ENCODE peak calls at places on chromosomes 2 and 18, in nine cellular contexts. X is GM23338, L is OCI-LY7, D is GM23248, W is HCT116, O is PC-3, C is Karpas-422, U is MM.1S, T is PC-9. P is an unnamed sample.

GRCh38 chr2:210503622-210504300 is 27.2 kb upstream of the LANCL1 start:
- DNase-seq in X (peak; percentile 3), L (no peak), D (peak; percentile 27), W (no peak), O (no peak), C (no peak), U (no peak), T (no peak), P (no peak)

GRCh38 chr2:86790828-86791561 is at the start of gene CD8A:
- DNase-seq in X (peak; percentile 56), L (no peak), D (peak; percentile 58), W (no peak), O (no peak), C (no peak), U (no peak), T (no peak), P (peak; percentile 26)

GRCh38 chr2:14560686-14561085 is 71.8 kb upstream of the LRATD1 start:
- DNase-seq in X (no peak), L (no peak), D (no peak), W (no peak), O (no peak), C (no peak), U (no peak), T (no peak), P (no peak)

GRCh38 chr2:186827862-186828492 is 21.0 kb downstream of the ZSWIM2 start:
- DNase-seq in X (no peak), L (no peak), D (peak; percentile 23), W (no peak), O (peak; percentile 13), C (no peak), U (no peak), T (no peak), P (no peak)

GRCh38 chr2:112488201-112488600 is 6.2 kb downstream of the TTL start:
- DNase-seq in X (no peak), L (no peak), D (no peak), W (no peak), O (no peak), C (no peak), U (no peak), T (no peak), P (no peak)

GRCh38 chr2:119826370-119826961 is 66.7 kb downstream of the PTPN4 start:
- DNase-seq in X (peak; percentile 82), L (peak; percentile 51), D (peak; percentile 55), W (no peak), O (peak; percentile 67), C (peak; percentile 77), U (peak; percentile 57), T (no peak), P (peak; percentile 26)

GRCh38 chr2:238948765-238949641 is 101.1 kb downstream of the TWIST2 start:
- DNase-seq in X (no peak), L (no peak), D (peak; percentile 87), W (no peak), O (peak; percentile 86), C (no peak), U (no peak), T (no peak), P (no peak)

GRCh38 chr2:23414876-23415275 is 29.9 kb downstream of the KLHL29 start:
- DNase-seq in X (peak; percentile 72), L (no peak), D (peak; percentile 55), W (no peak), O (peak; percentile 32), C (peak; percentile 61), U (no peak), T (no peak), P (no peak)

GRCh38 chr18:29034113-29034856 is 857.4 kb upstream of the CDH2 start:
- DNase-seq in X (no peak), L (no peak), D (peak; percentile 15), W (no peak), O (no peak), C (no peak), U (no peak), T (no peak), P (no peak)

GRCh38 chr2:200306969-200307811 is 697 bp downstream of the SPATS2L start:
- DNase-seq in X (peak; percentile 60), L (peak; percentile 44), D (peak; percentile 79), W (no peak), O (peak; percentile 46), C (no peak), U (peak; percentile 60), T (no peak), P (peak; percentile 63)

GRCh38 chr2:64595397-64596160 is 58.1 kb downstream of the SERTAD2 start:
- DNase-seq in X (peak; percentile 65), L (peak; percentile 6), D (peak; percentile 47), W (peak; percentile 27), O (peak; percentile 70), C (no peak), U (no peak), T (peak; percentile 55), P (peak; percentile 53)

GRCh38 chr2:19536136-19536535 is 177.7 kb upstream of the OSR1 start:
- DNase-seq in X (no peak), L (no peak), D (peak; percentile 31), W (no peak), O (no peak), C (no peak), U (no peak), T (peak; percentile 70), P (no peak)

GRCh38 chr18:42784612-42785011 is 330.9 kb downstream of the RIT2 start:
- DNase-seq in X (no peak), L (no peak), D (no peak), W (no peak), O (no peak), C (no peak), U (no peak), T (no peak), P (no peak)
- H3K9me2 ChIP-seq in X (no peaks in the 10 kb centered on the region), L (no peaks in the 10 kb centered on the region), D (no peaks in the 10 kb centered on the region), W (no peaks in the 10 kb centered on the region), O (no peaks in the 10 kb centered on the region), C (no peaks in the 10 kb centered on the region), U (no peaks in the 10 kb centered on the region), T (no peaks in the 10 kb centered on the region), P (no peaks in the 10 kb centered on the region)

DNA sequence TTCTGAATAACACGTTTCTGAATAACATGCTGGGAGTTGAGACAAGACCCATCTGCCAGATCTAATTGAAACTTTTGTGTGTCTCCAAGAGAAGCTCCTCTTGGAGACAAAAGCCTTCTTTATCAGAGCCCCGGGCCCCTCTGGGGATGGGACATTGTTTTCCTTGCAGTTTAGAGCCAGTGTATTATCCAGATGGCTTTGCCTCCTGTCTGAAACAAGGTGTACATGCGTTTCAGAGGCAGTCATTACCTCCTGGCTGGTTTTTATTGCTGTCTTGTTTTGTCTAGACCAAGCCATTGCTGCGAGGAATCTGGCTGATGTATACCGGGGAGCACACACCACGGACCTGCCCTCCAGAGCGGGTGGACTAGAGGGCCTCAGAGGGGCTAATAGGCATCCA is 7.8 kb downstream of the FOSL2 start:
- DNase-seq in X (no peak), L (no peak), D (no peak), W (no peak), O (no peak), C (no peak), U (no peak), T (no peak), P (no peak)
- H2AFZ ChIP-seq in X (no peak overlapping the region), L (no peak overlapping the region), D (no peak overlapping the region), W (no peak overlapping the region), O (no peak overlapping the region), C (no peak overlapping the region), U (no peak overlapping the region), T (no peak overlapping the region), P (no peak overlapping the region)

GRCh38 chr18:13455960-13456471 is 237.5 kb downstream of the LDLRAD4 start:
- DNase-seq in X (no peak), L (peak; percentile 51), D (no peak), W (no peak), O (no peak), C (no peak), U (no peak), T (no peak), P (no peak)

GRCh38 chr18:13456736-13457271 is 238.2 kb downstream of the LDLRAD4 start:
- DNase-seq in X (no peak), L (no peak), D (no peak), W (no peak), O (no peak), C (no peak), U (no peak), T (no peak), P (no peak)

GRCh38 chr18:13454363-13455150 is 236.0 kb downstream of the LDLRAD4 start:
- DNase-seq in X (no peak), L (no peak), D (no peak), W (no peak), O (no peak), C (no peak), U (no peak), T (no peak), P (no peak)

GRCh38 chr18:13453714-13454113 is 235.2 kb downstream of the LDLRAD4 start:
- DNase-seq in X (no peak), L (no peak), D (peak; percentile 50), W (no peak), O (no peak), C (no peak), U (no peak), T (no peak), P (no peak)

DNA sequence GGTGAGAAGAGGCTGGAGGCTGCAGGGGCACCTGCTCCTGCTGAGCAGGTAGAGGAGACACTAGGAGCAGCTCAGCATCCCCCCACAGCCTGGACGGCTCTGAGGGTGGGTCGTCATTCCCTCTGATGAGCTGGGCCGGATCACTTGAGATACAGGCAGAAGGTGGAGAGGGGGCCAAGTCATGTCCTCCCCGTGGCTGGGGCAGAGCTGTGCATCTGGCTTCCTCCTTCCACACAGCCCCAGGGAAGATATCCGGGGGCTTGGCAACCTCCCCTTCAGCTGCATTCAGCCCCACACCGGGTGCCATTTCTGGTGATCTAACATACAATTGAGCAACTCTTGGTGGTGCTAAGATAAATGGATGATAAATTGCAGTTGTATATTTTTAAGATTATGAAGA is 236.9 kb downstream of the LDLRAD4 start:
- DNase-seq in X (no peak), L (peak; percentile 19), D (no peak), W (no peak), O (no peak), C (no peak), U (no peak), T (no peak), P (no peak)
- H3K36me3 ChIP-seq in X (no peaks in the 10 kb centered on the region), L (no peaks in the 10 kb centered on the region), D (no peaks in the 10 kb centered on the region), W (no peaks in the 10 kb centered on the region), O (no peaks in the 10 kb centered on the region), C (no peaks in the 10 kb centered on the region), U (no peaks in the 10 kb centered on the region), T (no peaks in the 10 kb centered on the region), P (no peaks in the 10 kb centered on the region)

GRCh38 chr18:8989855-8990254 is 112.6 kb upstream of the NDUFV2 start:
- DNase-seq in X (no peak), L (no peak), D (no peak), W (no peak), O (peak; percentile 21), C (no peak), U (no peak), T (no peak), P (no peak)
- H3K9me2 ChIP-seq in X (no peaks in the 10 kb centered on the region), L (no peaks in the 10 kb centered on the region), D (no peaks in the 10 kb centered on the region), W (no peaks in the 10 kb centered on the region), O (no peaks in the 10 kb centered on the region), C (no peaks in the 10 kb centered on the region), U (no peaks in the 10 kb centered on the region), T (no peaks in the 10 kb centered on the region), P (no peaks in the 10 kb centered on the region)